ENCODE peak calls at places on chromosomes 6 and 20, in four cellular contexts. H, Z, Y and R are unnamed samples.

GRCh38 chr6:16414205-16414604 is 175.8 kb downstream of the GMPR start:
- DNase-seq in Z (no peak), H (no peak), Y (no peak), R (no peak)

GRCh38 chr6:88586371-88587157 is 376.9 kb downstream of the RNGTT start:
- DNase-seq in Z (no peak), Y (no peak), H (no peak), R (no peak)

GRCh38 chr6:105181981-105182515 is 2.2 kb upstream of the POPDC3 start:
- DNase-seq in Z (no peak), Y (no peak), H (no peak), R (no peak)

GRCh38 chr20:24587384-24588046 is 118.1 kb downstream of the SYNDIG1 start:
- DNase-seq in H (no peak), Y (no peak), Z (no peak), R (no peak)

GRCh38 chr6:50608421-50608820 is 104.9 kb upstream of the TFAP2D start:
- DNase-seq in Y (no peak), H (no peak), Z (no peak), R (no peak)

GRCh38 chr6:36204068-36204753 is 7.7 kb downstream of the BRPF3 start:
- DNase-seq in Y (no peak), Z (no peak), H (no peak), R (no peak)

GRCh38 chr6:82094166-82094806 is 153.3 kb downstream of the IBTK start:
- DNase-seq in Z (no peak), H (no peak), Y (no peak), R (no peak)

GRCh38 chr6:33840064-33840926 is 36.5 kb upstream of the MLN start:
- DNase-seq in H (peak), Y (peak), Z (no peak), R (peak)

GRCh38 chr6:53377793-53378192 is 29.0 kb upstream of the ELOVL5 start:
- DNase-seq in H (no peak), Y (no peak), Z (no peak), R (no peak)

GRCh38 chr20:33679758-33680485 is 5.7 kb upstream of the NECAB3 start:
- DNase-seq in Y (peak), H (no peak), Z (no peak), R (no peak)